ENCODE peak calls at places on chromosome 19, in seven cellular contexts. One of them, this sample, is unnamed. For H3K4me1, the result is how much of the 10 kb centered on the place peaks cover.

GRCh38 chr19:13526552-13526951 is 20.3 kb upstream of the CACNA1A start:
- DNase-seq in heart right ventricle: no peak
- DNase-seq in upper lobe of right lung: no peak
- DNase-seq in spleen: no peak
- DNase-seq in right cardiac atrium: no peak
- DNase-seq in body of pancreas: no peak
- DNase-seq in heart left ventricle: no peak
- DNase-seq in this sample: peak

GRCh38 chr19:52428937-52429336 is at the start of gene ZNF534:
- DNase-seq in heart right ventricle: no peak
- DNase-seq in upper lobe of right lung: no peak
- DNase-seq in spleen: no peak
- DNase-seq in right cardiac atrium: no peak
- DNase-seq in body of pancreas: no peak
- DNase-seq in heart left ventricle: no peak
- DNase-seq in this sample: no peak

GRCh38 chr19:6739884-6740588 is 556 bp downstream of the TRIP10 start:
- DNase-seq in heart right ventricle: peak
- DNase-seq in upper lobe of right lung: peak
- DNase-seq in spleen: peak
- DNase-seq in right cardiac atrium: peak
- DNase-seq in body of pancreas: peak
- DNase-seq in heart left ventricle: peak
- DNase-seq in this sample: peak

GRCh38 chr19:19627442-19627715 is 641 bp downstream of the LPAR2 start:
- DNase-seq in heart right ventricle: no peak
- DNase-seq in upper lobe of right lung: no peak
- DNase-seq in spleen: no peak
- DNase-seq in right cardiac atrium: no peak
- DNase-seq in body of pancreas: no peak
- DNase-seq in heart left ventricle: no peak
- DNase-seq in this sample: no peak

GRCh38 chr19:35715981-35716734 is 1.6 kb upstream of the KMT2B start:
- DNase-seq in heart right ventricle: peak
- DNase-seq in upper lobe of right lung: peak
- DNase-seq in spleen: peak
- DNase-seq in right cardiac atrium: peak
- DNase-seq in body of pancreas: peak
- DNase-seq in heart left ventricle: peak
- DNase-seq in this sample: peak

GRCh38 chr19:49149652-49150105 is 5.5 kb downstream of the HRC start:
- DNase-seq in heart right ventricle: peak
- DNase-seq in upper lobe of right lung: peak
- DNase-seq in spleen: no peak
- DNase-seq in right cardiac atrium: peak
- DNase-seq in body of pancreas: peak
- DNase-seq in heart left ventricle: peak
- DNase-seq in this sample: peak

GRCh38 chr19:30359936-30360335 is 12.2 kb upstream of the ZNF536 start:
- DNase-seq in heart right ventricle: no peak
- DNase-seq in upper lobe of right lung: no peak
- DNase-seq in spleen: no peak
- DNase-seq in right cardiac atrium: no peak
- DNase-seq in body of pancreas: no peak
- DNase-seq in heart left ventricle: no peak
- DNase-seq in this sample: no peak

GRCh38 chr19:48315712-48316111 is 9.6 kb upstream of the EMP3 start:
- DNase-seq in heart right ventricle: no peak
- DNase-seq in upper lobe of right lung: no peak
- DNase-seq in spleen: no peak
- DNase-seq in right cardiac atrium: no peak
- DNase-seq in body of pancreas: no peak
- DNase-seq in heart left ventricle: no peak
- DNase-seq in this sample: no peak

GRCh38 chr19:31625575-31625974 is 276.3 kb upstream of the TSHZ3 start:
- DNase-seq in heart right ventricle: no peak
- DNase-seq in upper lobe of right lung: no peak
- DNase-seq in spleen: no peak
- DNase-seq in right cardiac atrium: no peak
- DNase-seq in body of pancreas: no peak
- DNase-seq in heart left ventricle: no peak
- DNase-seq in this sample: no peak

GRCh38 chr19:48812094-48812929 is 1.5 kb upstream of the BCAT2 start:
- DNase-seq in heart right ventricle: peak
- DNase-seq in upper lobe of right lung: peak
- DNase-seq in spleen: peak
- DNase-seq in right cardiac atrium: peak
- DNase-seq in body of pancreas: peak
- DNase-seq in heart left ventricle: peak
- DNase-seq in this sample: peak

DNA sequence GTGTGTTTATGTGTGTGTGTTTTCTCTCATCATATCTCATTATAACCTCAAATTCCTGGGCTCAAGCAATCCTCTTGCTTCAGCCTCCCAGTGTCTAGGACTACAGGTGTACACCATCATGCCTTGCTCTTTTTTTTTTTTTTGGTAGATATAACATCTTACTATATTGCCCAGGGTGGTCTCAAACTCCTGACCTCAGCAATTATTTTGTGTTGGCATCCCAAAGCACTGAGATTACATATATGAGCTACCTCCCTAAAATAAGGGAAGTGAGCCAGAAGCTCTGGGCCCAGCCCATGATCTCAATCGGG is 448 bp upstream of the ZNF543 start:
- DNase-seq in heart right ventricle: no peak
- DNase-seq in upper lobe of right lung: no peak
- DNase-seq in spleen: no peak
- DNase-seq in right cardiac atrium: no peak
- DNase-seq in body of pancreas: no peak
- DNase-seq in heart left ventricle: no peak
- DNase-seq in this sample: no peak
- H3K27ac ChIP-seq in heart right ventricle: peak
- H3K27ac ChIP-seq in upper lobe of right lung: peak
- H3K27ac ChIP-seq in spleen: peak
- H3K27ac ChIP-seq in right cardiac atrium: peak
- H3K27ac ChIP-seq in body of pancreas: peak
- H3K27ac ChIP-seq in heart left ventricle: peak
- H3K27ac ChIP-seq in this sample: peak

DNA sequence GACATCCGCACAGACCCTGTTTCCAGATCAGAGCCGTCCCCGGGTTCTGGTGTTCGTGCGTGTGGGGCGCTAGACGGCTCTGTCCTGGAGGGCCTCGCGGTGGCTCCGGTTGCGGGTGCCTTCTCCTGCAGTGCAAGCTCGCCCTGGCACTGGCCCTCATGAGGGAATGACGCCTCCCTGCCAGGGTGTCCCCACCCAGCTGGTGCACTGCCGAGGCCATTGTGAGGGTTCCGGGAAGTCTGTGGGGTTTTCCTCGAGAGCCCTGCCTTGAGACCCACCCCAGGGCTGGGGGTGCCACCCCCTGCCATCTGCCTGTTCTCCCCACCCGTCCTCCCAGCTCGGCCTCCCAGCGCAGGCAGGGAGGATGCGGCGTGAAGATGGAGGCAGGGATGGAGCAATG is 19.2 kb upstream of the GNA15 start:
- DNase-seq in heart right ventricle: no peak
- DNase-seq in upper lobe of right lung: no peak
- DNase-seq in spleen: no peak
- DNase-seq in right cardiac atrium: no peak
- DNase-seq in body of pancreas: no peak
- DNase-seq in heart left ventricle: peak
- DNase-seq in this sample: no peak
- H3K4me1 ChIP-seq in heart right ventricle: under half
- H3K4me1 ChIP-seq in upper lobe of right lung: under half
- H3K4me1 ChIP-seq in spleen: under half
- H3K4me1 ChIP-seq in right cardiac atrium: under half
- H3K4me1 ChIP-seq in body of pancreas: under half
- H3K4me1 ChIP-seq in heart left ventricle: under half
- H3K4me1 ChIP-seq in this sample: under half

DNA sequence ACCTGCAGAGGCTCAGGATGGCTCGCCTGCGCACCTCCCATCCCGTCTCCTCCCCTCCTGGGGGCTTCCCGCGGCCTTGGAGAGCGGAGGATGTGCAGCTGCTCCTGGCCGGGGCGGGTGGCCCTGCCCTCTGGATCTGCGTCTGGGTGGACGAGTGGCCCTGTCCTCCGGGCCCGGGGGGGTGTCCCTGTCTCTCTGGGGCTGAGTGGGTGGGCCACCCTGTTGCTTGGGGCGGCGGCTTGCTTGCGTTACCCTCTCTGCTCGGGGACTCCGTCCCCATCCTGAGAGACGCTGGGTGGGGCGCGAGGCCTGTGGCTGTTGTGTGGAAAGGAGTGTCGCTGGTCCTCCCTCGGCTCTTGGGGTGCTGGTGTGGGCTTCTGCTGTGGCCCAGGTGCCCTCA is 34.6 kb downstream of the DOT1L start:
- DNase-seq in heart right ventricle: no peak
- DNase-seq in upper lobe of right lung: no peak
- DNase-seq in spleen: no peak
- DNase-seq in right cardiac atrium: no peak
- DNase-seq in body of pancreas: no peak
- DNase-seq in heart left ventricle: no peak
- DNase-seq in this sample: no peak
- H3K27ac ChIP-seq in heart right ventricle: no peak
- H3K27ac ChIP-seq in upper lobe of right lung: no peak
- H3K27ac ChIP-seq in spleen: no peak
- H3K27ac ChIP-seq in right cardiac atrium: no peak
- H3K27ac ChIP-seq in body of pancreas: no peak
- H3K27ac ChIP-seq in heart left ventricle: no peak
- H3K27ac ChIP-seq in this sample: no peak

DNA sequence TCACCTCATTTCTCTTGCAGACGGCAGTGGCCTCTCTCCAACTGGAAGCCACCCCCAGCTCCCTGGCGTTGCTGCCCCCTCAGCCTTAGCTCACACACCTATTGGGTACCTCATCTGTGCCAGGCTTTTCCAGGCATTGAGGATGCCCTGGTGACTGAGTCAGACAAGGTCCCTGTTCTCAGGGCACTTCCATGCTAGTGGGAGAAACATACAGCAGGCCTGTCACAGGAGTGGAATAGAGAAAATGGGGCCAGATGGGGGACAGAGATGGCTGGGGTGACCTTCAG is 33.9 kb downstream of the CAPN12 start:
- DNase-seq in heart right ventricle: no peak
- DNase-seq in upper lobe of right lung: no peak
- DNase-seq in spleen: no peak
- DNase-seq in right cardiac atrium: no peak
- DNase-seq in body of pancreas: no peak
- DNase-seq in heart left ventricle: no peak
- DNase-seq in this sample: no peak
- H3K4me1 ChIP-seq in heart right ventricle: half or more
- H3K4me1 ChIP-seq in upper lobe of right lung: under half
- H3K4me1 ChIP-seq in spleen: under half
- H3K4me1 ChIP-seq in right cardiac atrium: half or more
- H3K4me1 ChIP-seq in body of pancreas: half or more
- H3K4me1 ChIP-seq in heart left ventricle: half or more
- H3K4me1 ChIP-seq in this sample: under half

GRCh38 chr19:45637890-45638667 is 1.1 kb downstream of the EML2 start:
- DNase-seq in heart right ventricle: no peak
- DNase-seq in upper lobe of right lung: no peak
- DNase-seq in spleen: no peak
- DNase-seq in right cardiac atrium: no peak
- DNase-seq in body of pancreas: peak
- DNase-seq in heart left ventricle: no peak
- DNase-seq in this sample: no peak

GRCh38 chr19:45632468-45633196 is 6.6 kb downstream of the EML2 start:
- DNase-seq in heart right ventricle: peak
- DNase-seq in upper lobe of right lung: peak
- DNase-seq in spleen: no peak
- DNase-seq in right cardiac atrium: peak
- DNase-seq in body of pancreas: peak
- DNase-seq in heart left ventricle: peak
- DNase-seq in this sample: peak

GRCh38 chr19:45638930-45639729 is at the start of gene EML2:
- DNase-seq in heart right ventricle: peak
- DNase-seq in upper lobe of right lung: peak
- DNase-seq in spleen: peak
- DNase-seq in right cardiac atrium: peak
- DNase-seq in body of pancreas: peak
- DNase-seq in heart left ventricle: peak
- DNase-seq in this sample: peak

GRCh38 chr19:45636902-45637301 is 2.3 kb downstream of the EML2 start:
- DNase-seq in heart right ventricle: no peak
- DNase-seq in upper lobe of right lung: no peak
- DNase-seq in spleen: no peak
- DNase-seq in right cardiac atrium: no peak
- DNase-seq in body of pancreas: no peak
- DNase-seq in heart left ventricle: no peak
- DNase-seq in this sample: no peak

DNA sequence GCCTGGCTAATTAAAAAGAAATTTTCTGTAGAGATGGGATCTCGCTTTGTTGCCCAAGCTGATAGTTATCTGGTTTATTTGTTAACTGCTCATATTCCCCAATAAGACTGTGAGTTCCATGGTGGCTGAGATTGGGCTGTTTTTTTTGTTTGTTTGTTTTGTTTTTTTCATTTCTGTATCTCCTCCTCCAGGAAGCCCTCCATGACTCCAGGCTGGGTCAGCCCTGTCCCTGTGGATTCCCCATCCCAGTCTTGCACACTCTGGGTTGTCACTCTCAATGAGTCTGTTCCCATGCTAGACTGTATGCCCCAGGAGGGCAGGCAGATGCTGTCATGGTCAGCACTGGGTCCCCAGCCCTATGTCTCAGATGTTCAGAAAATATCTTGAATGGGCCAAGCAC is 2.9 kb downstream of the EML2 start:
- DNase-seq in heart right ventricle: no peak
- DNase-seq in upper lobe of right lung: no peak
- DNase-seq in spleen: no peak
- DNase-seq in right cardiac atrium: no peak
- DNase-seq in body of pancreas: no peak
- DNase-seq in heart left ventricle: no peak
- DNase-seq in this sample: no peak
- H3K27ac ChIP-seq in heart right ventricle: no peak
- H3K27ac ChIP-seq in upper lobe of right lung: no peak
- H3K27ac ChIP-seq in spleen: no peak
- H3K27ac ChIP-seq in right cardiac atrium: no peak
- H3K27ac ChIP-seq in body of pancreas: no peak
- H3K27ac ChIP-seq in heart left ventricle: no peak
- H3K27ac ChIP-seq in this sample: no peak

GRCh38 chr19:54107876-54108490 is 5.3 kb downstream of the NDUFA3 start:
- DNase-seq in heart right ventricle: no peak
- DNase-seq in upper lobe of right lung: no peak
- DNase-seq in spleen: peak
- DNase-seq in right cardiac atrium: no peak
- DNase-seq in body of pancreas: no peak
- DNase-seq in heart left ventricle: peak
- DNase-seq in this sample: no peak
- H3K4me1 ChIP-seq in heart right ventricle: under half
- H3K4me1 ChIP-seq in upper lobe of right lung: under half
- H3K4me1 ChIP-seq in spleen: under half
- H3K4me1 ChIP-seq in right cardiac atrium: under half
- H3K4me1 ChIP-seq in body of pancreas: under half
- H3K4me1 ChIP-seq in heart left ventricle: under half
- H3K4me1 ChIP-seq in this sample: under half

GRCh38 chr19:47266401-47266885 is 8.2 kb upstream of the INAFM1 start:
- DNase-seq in heart right ventricle: no peak
- DNase-seq in upper lobe of right lung: peak
- DNase-seq in spleen: peak
- DNase-seq in right cardiac atrium: no peak
- DNase-seq in body of pancreas: no peak
- DNase-seq in heart left ventricle: no peak
- DNase-seq in this sample: no peak
- H3K27ac ChIP-seq in heart right ventricle: no peak
- H3K27ac ChIP-seq in upper lobe of right lung: no peak
- H3K27ac ChIP-seq in spleen: peak
- H3K27ac ChIP-seq in right cardiac atrium: no peak
- H3K27ac ChIP-seq in body of pancreas: no peak
- H3K27ac ChIP-seq in heart left ventricle: no peak
- H3K27ac ChIP-seq in this sample: no peak

This sample was measured in SJCRH30.